ENCODE peak calls at places on chromosomes 12 and 14, in four cellular contexts. F is GM12878, T is HepG2, B is K562. I is an unnamed sample.

GRCh38 chr12:113120670-113121370 is 14.7 kb downstream of the RASAL1 start:
- DNase-seq in T (no peak), F (no peak), B (no peak), I (no peak)

GRCh38 chr12:904010-904414 is 45.5 kb downstream of the RAD52 start:
- DNase-seq in F (no peak), B (no peak), T (no peak), I (no peak)

GRCh38 chr14:103187911-103188310 is 64.7 kb downstream of the TNFAIP2 start:
- DNase-seq in T (no peak), B (no peak), F (no peak), I (no peak)

GRCh38 chr12:108004368-108004767 is 124.7 kb upstream of the WSCD2 start:
- DNase-seq in T (no peak), B (no peak), F (no peak), I (no peak)

GRCh38 chr12:32435921-32436710 is 36.8 kb downstream of the FGD4 start:
- DNase-seq in F (no peak), B (no peak), T (no peak), I (no peak)

GRCh38 chr12:68963456-68963859 is 30.5 kb upstream of the CPM start:
- DNase-seq in T (no peak), F (no peak), B (no peak), I (no peak)

GRCh38 chr14:99229654-99230215 is 42.3 kb downstream of the BCL11B start:
- DNase-seq in T (no peak), B (no peak), F (no peak), I (no peak)

GRCh38 chr14:82394916-82395315 is 861.3 kb upstream of the SEL1L start:
- DNase-seq in T (no peak), F (no peak), B (no peak), I (no peak)

GRCh38 chr12:84497819-84498218 is 414.8 kb downstream of the SLC6A15 start:
- DNase-seq in F (no peak), T (peak), B (no peak), I (peak)

GRCh38 chr14:68143341-68143807 is 323.8 kb downstream of the RAD51B start:
- DNase-seq in T (no peak), B (no peak), F (no peak), I (peak)
- TF ChIP-seq REST in T (no peak), B (no peak), F (no peak), I (no peak)

DNA sequence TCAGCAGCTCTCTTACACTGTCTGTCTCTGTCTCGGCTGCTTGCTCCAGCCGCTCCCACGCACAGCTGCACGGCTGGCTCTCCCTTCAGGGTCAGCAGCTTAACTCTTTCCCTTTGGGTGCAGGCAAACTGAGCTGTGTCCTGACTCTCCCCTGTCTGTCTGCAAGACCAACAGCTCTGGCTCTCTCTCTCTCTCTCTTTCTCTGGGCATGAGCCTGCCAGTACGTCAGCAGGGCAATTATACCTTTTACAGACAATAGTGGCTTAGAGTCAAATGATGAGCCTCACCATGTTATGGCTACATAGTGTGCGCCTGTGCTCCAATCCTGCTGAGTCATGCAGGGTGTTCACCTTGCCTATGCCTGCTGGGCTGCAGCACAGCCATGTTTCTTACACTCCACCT is 120.5 kb upstream of the DDHD1 start:
- DNase-seq in T (peak), F (no peak), B (no peak), I (peak)
- TF ChIP-seq MYC in T (no peak), F (no peak), B (no peak), I (no peak)

GRCh38 chr12:93979189-93979588 is 169.2 kb upstream of the PLXNC1 start:
- DNase-seq in T (no peak), B (no peak), F (peak), I (no peak)

GRCh38 chr12:93982847-93983315 is 165.5 kb upstream of the PLXNC1 start:
- DNase-seq in F (no peak), B (no peak), T (no peak), I (no peak)

GRCh38 chr12:93976024-93976423 is 172.4 kb upstream of the PLXNC1 start:
- DNase-seq in B (no peak), F (no peak), T (no peak), I (no peak)

GRCh38 chr12:93974252-93974651 is 174.1 kb upstream of the PLXNC1 start:
- DNase-seq in B (no peak), F (no peak), T (no peak), I (no peak)

GRCh38 chr12:93978553-93978952 is 169.8 kb upstream of the PLXNC1 start:
- DNase-seq in T (no peak), B (no peak), F (no peak), I (no peak)
- TF ChIP-seq RAD21 in T (no peak), B (no peak), F (no peak), I (no peak)

GRCh38 chr12:65442418-65442817 is 163.9 kb downstream of the MSRB3 start:
- DNase-seq in B (no peak), F (no peak), T (no peak), I (no peak)
- TF ChIP-seq REST in B (no peak), F (no peak), T (no peak), I (no peak)

GRCh38 chr12:125583071-125583470 is 517.8 kb downstream of the AACS start:
- DNase-seq in F (no peak), T (no peak), B (no peak), I (no peak)

GRCh38 chr12:125573293-125573692 is 508.1 kb downstream of the AACS start:
- DNase-seq in F (no peak), T (no peak), B (no peak), I (no peak)

GRCh38 chr12:125579916-125580315 is 514.7 kb downstream of the AACS start:
- DNase-seq in F (no peak), T (no peak), B (no peak), I (no peak)

GRCh38 chr12:125577334-125577733 is 512.1 kb downstream of the AACS start:
- DNase-seq in F (no peak), B (no peak), T (no peak), I (no peak)
- TF ChIP-seq MYC in F (no peak), B (no peak), T (no peak), I (no peak)

GRCh38 chr12:48937170-48937569 is 11.9 kb upstream of the FKBP11 start:
- DNase-seq in B (no peak), F (no peak), T (no peak), I (no peak)

GRCh38 chr12:48936379-48936979 is 11.2 kb upstream of the FKBP11 start:
- DNase-seq in F (no peak), T (peak), B (peak), I (peak)

GRCh38 chr12:48943221-48943620 is 14.1 kb downstream of the ARF3 start:
- DNase-seq in F (no peak), T (no peak), B (no peak), I (no peak)

GRCh38 chr12:48940181-48940580 is 14.9 kb upstream of the FKBP11 start:
- DNase-seq in B (no peak), T (no peak), F (no peak), I (no peak)

DNA sequence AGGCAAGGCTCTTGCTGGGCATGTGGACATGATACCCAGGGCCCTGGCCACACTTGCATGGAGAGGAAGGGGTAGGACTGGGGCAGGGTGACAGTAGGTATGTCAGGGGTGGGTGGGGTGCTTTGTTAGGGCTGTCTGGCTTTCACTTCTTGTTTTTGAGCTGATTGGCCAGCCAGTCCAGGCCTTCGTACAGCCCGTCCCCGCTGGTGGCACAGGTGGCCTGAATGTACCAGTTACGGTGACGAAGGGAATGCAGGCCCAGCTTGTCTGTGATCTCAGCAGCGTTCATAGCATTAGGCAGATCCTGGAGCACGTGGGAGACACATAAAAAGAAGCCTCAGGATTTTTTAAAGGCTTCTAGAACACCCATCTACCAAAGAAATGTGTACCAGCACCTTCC is 13.5 kb upstream of the FKBP11 start:
- DNase-seq in F (no peak), B (no peak), T (no peak), I (no peak)
- TF ChIP-seq RAD21 in F (no peak), B (no peak), T (no peak), I (no peak)

DNA sequence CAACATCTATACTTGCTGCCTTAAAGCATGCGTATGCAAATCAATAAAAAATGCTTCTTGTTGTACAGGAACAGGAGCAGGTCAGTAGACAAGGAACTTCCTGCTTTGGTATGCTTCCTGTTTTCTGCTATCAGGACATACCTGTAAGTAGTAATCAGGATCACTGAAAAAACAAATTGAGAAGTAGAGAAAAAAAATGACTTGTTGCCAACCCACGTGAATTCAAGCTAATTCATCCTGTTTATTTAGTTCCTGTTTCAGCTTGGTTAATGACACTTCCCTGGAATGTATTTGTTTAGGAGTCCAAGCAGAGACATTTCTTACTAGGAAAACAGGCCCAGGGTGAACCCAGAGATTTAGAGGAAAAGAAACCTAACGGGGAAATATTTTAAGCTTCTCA is 124.3 kb downstream of the PAWR start:
- DNase-seq in B (no peak), T (peak), F (no peak), I (no peak)
- TF ChIP-seq REST in B (no peak), T (no peak), F (no peak), I (no peak)

GRCh38 chr12:131311764-131312163 is 358.1 kb downstream of the ADGRD1 start:
- DNase-seq in F (no peak), B (no peak), T (no peak), I (no peak)
- TF ChIP-seq MYC in F (no peak), B (no peak), T (no peak), I (no peak)

DNA sequence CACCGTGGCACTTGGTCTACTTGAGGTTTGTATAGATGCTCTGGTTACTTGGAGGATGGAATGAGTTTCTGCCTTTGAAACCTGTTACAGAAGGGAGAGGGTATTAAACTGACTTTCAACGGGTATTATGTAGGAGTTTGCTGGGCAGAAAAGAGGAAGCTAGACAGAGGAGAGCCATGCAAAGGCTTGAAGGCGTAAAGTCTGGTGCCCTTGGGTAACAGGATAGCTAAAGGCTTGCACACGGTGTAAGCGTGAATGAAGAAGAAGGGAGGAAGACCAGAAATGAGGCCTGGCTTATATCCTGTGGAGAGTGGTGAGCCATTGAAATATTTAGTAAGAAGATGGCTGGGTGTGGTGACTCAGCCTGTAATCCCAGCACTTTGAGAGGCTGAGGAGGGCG is 22.5 kb downstream of the SUDS3 start:
- DNase-seq in T (no peak), B (no peak), F (no peak), I (no peak)
- TF ChIP-seq RAD21 in T (no peak), B (no peak), F (no peak), I (no peak)